ENCODE peak calls at places on chromosomes 12 and 14, in four cellular contexts. One of them, this sample, is unnamed.

GRCh38 chr12:74412607-74413230 is 124.9 kb upstream of the ATXN7L3B start:
- DNase-seq in spleen: no peak
- DNase-seq in stimulated activated CD4-positive, alpha-beta T cell treated with anti-CD3 and anti-CD28 coated beads, Interleukin-1b, Interleukin-23, amount 100 ng/mL, for 48 hours: no peak
- DNase-seq in Calu3: no peak
- DNase-seq in this sample: no peak

GRCh38 chr14:88326352-88327103 is 3.5 kb upstream of the KCNK10 start:
- DNase-seq in spleen: no peak
- DNase-seq in stimulated activated CD4-positive, alpha-beta T cell treated with anti-CD3 and anti-CD28 coated beads, Interleukin-1b, Interleukin-23, amount 100 ng/mL, for 48 hours: no peak
- DNase-seq in Calu3: peak
- DNase-seq in this sample: no peak

GRCh38 chr14:69587389-69587788 is 12.7 kb upstream of the CCDC177 start:
- DNase-seq in stimulated activated CD4-positive, alpha-beta T cell treated with anti-CD3 and anti-CD28 coated beads, Interleukin-1b, Interleukin-23, amount 100 ng/mL, for 48 hours: no peak
- DNase-seq in Calu3: no peak
- DNase-seq in spleen: no peak
- DNase-seq in this sample: no peak

GRCh38 chr14:58898655-58899316 is 261.0 kb downstream of the DACT1 start:
- DNase-seq in spleen: no peak
- DNase-seq in Calu3: no peak
- DNase-seq in stimulated activated CD4-positive, alpha-beta T cell treated with anti-CD3 and anti-CD28 coated beads, Interleukin-1b, Interleukin-23, amount 100 ng/mL, for 48 hours: no peak
- DNase-seq in this sample: no peak

GRCh38 chr12:121036810-121037326 is 2.2 kb downstream of the OASL start:
- DNase-seq in Calu3: no peak
- DNase-seq in spleen: no peak
- DNase-seq in stimulated activated CD4-positive, alpha-beta T cell treated with anti-CD3 and anti-CD28 coated beads, Interleukin-1b, Interleukin-23, amount 100 ng/mL, for 48 hours: peak
- DNase-seq in this sample: no peak

GRCh38 chr14:50285861-50286260 is 26.2 kb downstream of the L2HGDH start:
- DNase-seq in stimulated activated CD4-positive, alpha-beta T cell treated with anti-CD3 and anti-CD28 coated beads, Interleukin-1b, Interleukin-23, amount 100 ng/mL, for 48 hours: no peak
- DNase-seq in Calu3: no peak
- DNase-seq in spleen: no peak
- DNase-seq in this sample: no peak

GRCh38 chr12:12240671-12241345 is 26.0 kb downstream of the LRP6 start:
- DNase-seq in spleen: no peak
- DNase-seq in Calu3: no peak
- DNase-seq in stimulated activated CD4-positive, alpha-beta T cell treated with anti-CD3 and anti-CD28 coated beads, Interleukin-1b, Interleukin-23, amount 100 ng/mL, for 48 hours: no peak
- DNase-seq in this sample: no peak

GRCh38 chr12:114257687-114258086 is 148.3 kb downstream of the TBX5 start:
- DNase-seq in stimulated activated CD4-positive, alpha-beta T cell treated with anti-CD3 and anti-CD28 coated beads, Interleukin-1b, Interleukin-23, amount 100 ng/mL, for 48 hours: no peak
- DNase-seq in spleen: no peak
- DNase-seq in Calu3: no peak
- DNase-seq in this sample: no peak

GRCh38 chr14:99481745-99482099 is 513 bp downstream of the CCNK start:
- DNase-seq in stimulated activated CD4-positive, alpha-beta T cell treated with anti-CD3 and anti-CD28 coated beads, Interleukin-1b, Interleukin-23, amount 100 ng/mL, for 48 hours: no peak
- DNase-seq in spleen: no peak
- DNase-seq in Calu3: peak
- DNase-seq in this sample: no peak

GRCh38 chr14:27012641-27013040 is 414.8 kb upstream of the NOVA1 start:
- DNase-seq in stimulated activated CD4-positive, alpha-beta T cell treated with anti-CD3 and anti-CD28 coated beads, Interleukin-1b, Interleukin-23, amount 100 ng/mL, for 48 hours: no peak
- DNase-seq in spleen: no peak
- DNase-seq in Calu3: no peak
- DNase-seq in this sample: no peak

GRCh38 chr12:113348849-113349536 is 9.4 kb upstream of the PLBD2 start:
- DNase-seq in stimulated activated CD4-positive, alpha-beta T cell treated with anti-CD3 and anti-CD28 coated beads, Interleukin-1b, Interleukin-23, amount 100 ng/mL, for 48 hours: no peak
- DNase-seq in Calu3: no peak
- DNase-seq in spleen: no peak
- DNase-seq in this sample: no peak

GRCh38 chr14:103142031-103142430 is 18.8 kb downstream of the TNFAIP2 start:
- DNase-seq in Calu3: no peak
- DNase-seq in spleen: no peak
- DNase-seq in stimulated activated CD4-positive, alpha-beta T cell treated with anti-CD3 and anti-CD28 coated beads, Interleukin-1b, Interleukin-23, amount 100 ng/mL, for 48 hours: no peak
- DNase-seq in this sample: no peak

GRCh38 chr14:69528930-69529329 is 44.4 kb downstream of the PLEKHD1 start:
- DNase-seq in stimulated activated CD4-positive, alpha-beta T cell treated with anti-CD3 and anti-CD28 coated beads, Interleukin-1b, Interleukin-23, amount 100 ng/mL, for 48 hours: no peak
- DNase-seq in Calu3: no peak
- DNase-seq in spleen: no peak
- DNase-seq in this sample: no peak

GRCh38 chr12:112022241-112023016 is 9.2 kb downstream of the ERP29 start:
- DNase-seq in stimulated activated CD4-positive, alpha-beta T cell treated with anti-CD3 and anti-CD28 coated beads, Interleukin-1b, Interleukin-23, amount 100 ng/mL, for 48 hours: no peak
- DNase-seq in Calu3: no peak
- DNase-seq in spleen: no peak
- DNase-seq in this sample: no peak

GRCh38 chr12:80513211-80513610 is 69.2 kb downstream of the PTPRQ start:
- DNase-seq in Calu3: no peak
- DNase-seq in stimulated activated CD4-positive, alpha-beta T cell treated with anti-CD3 and anti-CD28 coated beads, Interleukin-1b, Interleukin-23, amount 100 ng/mL, for 48 hours: no peak
- DNase-seq in spleen: peak
- DNase-seq in this sample: peak

GRCh38 chr12:5648692-5649338 is 216.9 kb downstream of the NTF3 start:
- DNase-seq in Calu3: peak
- DNase-seq in stimulated activated CD4-positive, alpha-beta T cell treated with anti-CD3 and anti-CD28 coated beads, Interleukin-1b, Interleukin-23, amount 100 ng/mL, for 48 hours: no peak
- DNase-seq in spleen: no peak
- DNase-seq in this sample: no peak

GRCh38 chr12:117127933-117128823 is 29.0 kb upstream of the TESC start:
- DNase-seq in Calu3: no peak
- DNase-seq in spleen: no peak
- DNase-seq in stimulated activated CD4-positive, alpha-beta T cell treated with anti-CD3 and anti-CD28 coated beads, Interleukin-1b, Interleukin-23, amount 100 ng/mL, for 48 hours: no peak
- DNase-seq in this sample: peak

GRCh38 chr14:52069617-52070431 is 965 bp upstream of the NID2 start:
- DNase-seq in Calu3: no peak
- DNase-seq in stimulated activated CD4-positive, alpha-beta T cell treated with anti-CD3 and anti-CD28 coated beads, Interleukin-1b, Interleukin-23, amount 100 ng/mL, for 48 hours: no peak
- DNase-seq in spleen: no peak
- DNase-seq in this sample: no peak

GRCh38 chr12:12587878-12588277 is 23.8 kb upstream of the CREBL2 start:
- DNase-seq in spleen: no peak
- DNase-seq in stimulated activated CD4-positive, alpha-beta T cell treated with anti-CD3 and anti-CD28 coated beads, Interleukin-1b, Interleukin-23, amount 100 ng/mL, for 48 hours: no peak
- DNase-seq in Calu3: no peak
- DNase-seq in this sample: no peak

GRCh38 chr12:126481688-126482087 is 1416.5 kb downstream of the AACS start:
- DNase-seq in spleen: no peak
- DNase-seq in Calu3: no peak
- DNase-seq in stimulated activated CD4-positive, alpha-beta T cell treated with anti-CD3 and anti-CD28 coated beads, Interleukin-1b, Interleukin-23, amount 100 ng/mL, for 48 hours: no peak
- DNase-seq in this sample: no peak

GRCh38 chr14:52078093-52078492 is 9.2 kb upstream of the NID2 start:
- DNase-seq in stimulated activated CD4-positive, alpha-beta T cell treated with anti-CD3 and anti-CD28 coated beads, Interleukin-1b, Interleukin-23, amount 100 ng/mL, for 48 hours: no peak
- DNase-seq in spleen: no peak
- DNase-seq in Calu3: no peak
- DNase-seq in this sample: no peak

GRCh38 chr14:64417042-64417770 is 29.1 kb downstream of the MTHFD1 start:
- DNase-seq in spleen: no peak
- DNase-seq in Calu3: no peak
- DNase-seq in stimulated activated CD4-positive, alpha-beta T cell treated with anti-CD3 and anti-CD28 coated beads, Interleukin-1b, Interleukin-23, amount 100 ng/mL, for 48 hours: no peak
- DNase-seq in this sample: no peak

GRCh38 chr12:66405395-66405794 is 103.1 kb downstream of the HELB start:
- DNase-seq in Calu3: no peak
- DNase-seq in stimulated activated CD4-positive, alpha-beta T cell treated with anti-CD3 and anti-CD28 coated beads, Interleukin-1b, Interleukin-23, amount 100 ng/mL, for 48 hours: no peak
- DNase-seq in spleen: no peak
- DNase-seq in this sample: no peak

GRCh38 chr12:94603434-94604068 is 46.8 kb downstream of the TMCC3 start:
- DNase-seq in Calu3: peak
- DNase-seq in stimulated activated CD4-positive, alpha-beta T cell treated with anti-CD3 and anti-CD28 coated beads, Interleukin-1b, Interleukin-23, amount 100 ng/mL, for 48 hours: peak
- DNase-seq in spleen: peak
- DNase-seq in this sample: no peak

GRCh38 chr12:99277566-99277965 is 370.0 kb upstream of the GARIN6 start:
- DNase-seq in spleen: no peak
- DNase-seq in Calu3: no peak
- DNase-seq in stimulated activated CD4-positive, alpha-beta T cell treated with anti-CD3 and anti-CD28 coated beads, Interleukin-1b, Interleukin-23, amount 100 ng/mL, for 48 hours: no peak
- DNase-seq in this sample: no peak

GRCh38 chr14:64758711-64759554 is 54.7 kb downstream of the PLEKHG3 start:
- DNase-seq in stimulated activated CD4-positive, alpha-beta T cell treated with anti-CD3 and anti-CD28 coated beads, Interleukin-1b, Interleukin-23, amount 100 ng/mL, for 48 hours: no peak
- DNase-seq in spleen: peak
- DNase-seq in Calu3: peak
- DNase-seq in this sample: peak

GRCh38 chr12:124829008-124829707 is 34.5 kb downstream of the SCARB1 start:
- DNase-seq in stimulated activated CD4-positive, alpha-beta T cell treated with anti-CD3 and anti-CD28 coated beads, Interleukin-1b, Interleukin-23, amount 100 ng/mL, for 48 hours: no peak
- DNase-seq in Calu3: peak
- DNase-seq in spleen: no peak
- DNase-seq in this sample: no peak

GRCh38 chr14:91897121-91897701 is 29.9 kb upstream of the TC2N start:
- DNase-seq in spleen: no peak
- DNase-seq in stimulated activated CD4-positive, alpha-beta T cell treated with anti-CD3 and anti-CD28 coated beads, Interleukin-1b, Interleukin-23, amount 100 ng/mL, for 48 hours: no peak
- DNase-seq in Calu3: no peak
- DNase-seq in this sample: no peak

GRCh38 chr14:80049055-80049454 is 162.2 kb downstream of the DIO2 start:
- DNase-seq in spleen: no peak
- DNase-seq in Calu3: no peak
- DNase-seq in stimulated activated CD4-positive, alpha-beta T cell treated with anti-CD3 and anti-CD28 coated beads, Interleukin-1b, Interleukin-23, amount 100 ng/mL, for 48 hours: no peak
- DNase-seq in this sample: no peak

GRCh38 chr14:105083926-105084685 is 18.9 kb upstream of the GPR132 start:
- DNase-seq in spleen: no peak
- DNase-seq in stimulated activated CD4-positive, alpha-beta T cell treated with anti-CD3 and anti-CD28 coated beads, Interleukin-1b, Interleukin-23, amount 100 ng/mL, for 48 hours: no peak
- DNase-seq in Calu3: no peak
- DNase-seq in this sample: peak

GRCh38 chr14:47675489-47676300 is at the start of gene MDGA2:
- DNase-seq in stimulated activated CD4-positive, alpha-beta T cell treated with anti-CD3 and anti-CD28 coated beads, Interleukin-1b, Interleukin-23, amount 100 ng/mL, for 48 hours: no peak
- DNase-seq in spleen: peak
- DNase-seq in Calu3: no peak
- DNase-seq in this sample: peak